ENCODE peak calls at places on chromosomes 6 and 20, in four cellular contexts. L is iPS-NIHi11, W is NCI-H460, G is NCI-H2081. J is an unnamed sample.

GRCh38 chr6:72661408-72661807 is 39.5 kb downstream of the KCNQ5 start:
- DNase-seq in W (no peak), G (no peak), L (no peak), J (no peak)

GRCh38 chr6:55567558-55567957 is 11.4 kb downstream of the HMGCLL1 start:
- DNase-seq in G (no peak), L (no peak), W (no peak), J (no peak)

GRCh38 chr6:142845624-142846458 is 99.1 kb downstream of the HIVEP2 start:
- DNase-seq in L (peak), W (peak), G (peak), J (peak)

GRCh38 chr20:10707070-10707469 is 33.3 kb upstream of the JAG1 start:
- DNase-seq in W (no peak), L (no peak), G (no peak), J (no peak)

GRCh38 chr6:7324520-7324919 is 11.5 kb upstream of the SSR1 start:
- DNase-seq in G (no peak), L (no peak), W (no peak), J (no peak)

GRCh38 chr6:49980898-49981297 is 11.5 kb upstream of the DEFB113 start:
- DNase-seq in G (no peak), W (peak), L (no peak), J (no peak)

GRCh38 chr20:49635829-49636228 is 67.9 kb upstream of the PTGIS start:
- DNase-seq in G (no peak), L (no peak), W (no peak), J (no peak)

GRCh38 chr6:80543151-80543550 is 436.7 kb downstream of the BCKDHB start:
- DNase-seq in W (no peak), L (no peak), G (no peak), J (no peak)

GRCh38 chr20:62524486-62524885 is 48.7 kb upstream of the GATA5 start:
- DNase-seq in W (no peak), L (no peak), G (no peak), J (no peak)

GRCh38 chr6:159979136-159979874 is 10.4 kb downstream of the IGF2R start:
- DNase-seq in G (no peak), W (no peak), L (peak), J (no peak)

GRCh38 chr20:15005300-15005986 is 668.0 kb upstream of the FLRT3 start:
- DNase-seq in W (no peak), G (no peak), L (no peak), J (no peak)

GRCh38 chr6:163533443-163533842 is 118.9 kb downstream of the QKI start:
- DNase-seq in L (no peak), G (no peak), W (peak), J (no peak)

GRCh38 chr20:62805711-62806382 is 1.2 kb downstream of the OGFR start:
- DNase-seq in L (peak), W (no peak), G (no peak), J (no peak)

GRCh38 chr6:102154176-102154575 is 760.7 kb downstream of the GRIK2 start:
- DNase-seq in W (no peak), L (no peak), G (no peak), J (no peak)

GRCh38 chr6:32840604-32841246 is 2.2 kb upstream of the TAP2 start:
- DNase-seq in G (no peak), W (no peak), L (no peak), J (no peak)

GRCh38 chr6:53358440-53359087 is 9.8 kb upstream of the ELOVL5 start:
- DNase-seq in W (no peak), G (no peak), L (no peak), J (no peak)